ENCODE peak calls at places on chromosomes 3 and 15, in six cellular contexts. G is sigmoid colon, H is breast epithelium, F is small intestine, B is tibial nerve, W is fibroblast of lung. A is an unnamed sample.

GRCh38 chr3:4741404-4742307 is 237.6 kb upstream of the BHLHE40 start:
- DNase-seq in G (peak; percentile 83), H (peak; percentile 85), F (peak; percentile 83), B (peak; percentile 50), W (peak; percentile 99), A (no peak)

GRCh38 chr15:41603941-41604660 is 45.1 kb downstream of the TYRO3 start:
- DNase-seq in G (peak; percentile 81), H (peak; percentile 31), F (peak; percentile 54), B (peak; percentile 19), W (peak; percentile 91), A (peak; percentile 38)

GRCh38 chr15:41417812-41418211 is 917 bp downstream of the RTF1 start:
- DNase-seq in G (no peak), H (no peak), F (peak; percentile 16), B (no peak), W (no peak), A (no peak)

GRCh38 chr15:82108489-82109078 is 62.8 kb upstream of the MEX3B start:
- DNase-seq in G (peak; percentile 70), H (peak; percentile 40), F (peak; percentile 55), B (no peak), W (peak; percentile 38), A (peak; percentile 45)

GRCh38 chr3:42680806-42681205 is 4.5 kb upstream of the KLHL40 start:
- DNase-seq in G (peak; percentile 25), H (no peak), F (no peak), B (no peak), W (peak; percentile 46), A (no peak)

GRCh38 chr3:6416049-6416661 is 444.8 kb upstream of the GRM7 start:
- DNase-seq in G (no peak), H (no peak), F (no peak), B (no peak), W (no peak), A (no peak)

GRCh38 chr15:75861750-75862402 is 18.6 kb downstream of the UBE2Q2 start:
- DNase-seq in G (no peak), H (no peak), F (no peak), B (no peak), W (peak; percentile 54), A (no peak)

GRCh38 chr3:129917423-129918007 is 24.0 kb upstream of the TMCC1 start:
- DNase-seq in G (no peak), H (no peak), F (no peak), B (no peak), W (no peak), A (no peak)

GRCh38 chr3:51106242-51106876 is 278.7 kb upstream of the MANF start:
- DNase-seq in G (no peak), H (no peak), F (no peak), B (no peak), W (no peak), A (no peak)

GRCh38 chr3:127747751-127748521 is 74.4 kb downstream of the MGLL start:
- DNase-seq in G (peak; percentile 85), H (peak; percentile 52), F (peak; percentile 66), B (peak; percentile 71), W (peak; percentile 88), A (no peak)

GRCh38 chr15:39273805-39274411 is 307.0 kb upstream of the THBS1 start:
- DNase-seq in G (no peak), H (peak; percentile 46), F (peak; percentile 29), B (no peak), W (peak; percentile 64), A (no peak)

GRCh38 chr3:112671930-112672715 is 31.2 kb upstream of the CCDC80 start:
- DNase-seq in G (no peak), H (no peak), F (peak; percentile 42), B (no peak), W (peak; percentile 99), A (no peak)

GRCh38 chr15:70556376-70556775 is 207.0 kb downstream of the UACA start:
- DNase-seq in G (no peak), H (peak; percentile 6), F (no peak), B (no peak), W (no peak), A (no peak)

GRCh38 chr15:56040081-56041035 is 46.9 kb upstream of the NEDD4 start:
- DNase-seq in G (peak; percentile 87), H (peak; percentile 72), F (peak; percentile 87), B (peak; percentile 20), W (peak; percentile 94), A (no peak)

GRCh38 chr3:171556574-171557145 is 96.5 kb upstream of the TNIK start:
- DNase-seq in G (no peak), H (no peak), F (peak; percentile 13), B (no peak), W (peak; percentile 36), A (no peak)

GRCh38 chr3:106510206-106510605 is 641.4 kb upstream of the CBLB start:
- DNase-seq in G (peak; percentile 73), H (no peak), F (no peak), B (no peak), W (peak; percentile 5), A (no peak)

GRCh38 chr15:34514251-34514760 is 69.1 kb downstream of the GOLGA8B start:
- DNase-seq in G (peak; percentile 73), H (no peak), F (peak; percentile 4), B (no peak), W (peak; percentile 38), A (no peak)

GRCh38 chr15:90174140-90174891 is 26.8 kb upstream of the SEMA4B start:
- DNase-seq in G (peak; percentile 99), H (peak; percentile 91), F (no peak), B (peak; percentile 86), W (peak; percentile 10), A (no peak)

GRCh38 chr3:179074656-179075055 is 3.0 kb upstream of the ZMAT3 start:
- DNase-seq in G (no peak), H (no peak), F (no peak), B (no peak), W (no peak), A (no peak)

GRCh38 chr3:144821583-144821982 is 850.0 kb downstream of the DIPK2A start:
- DNase-seq in G (no peak), H (no peak), F (no peak), B (no peak), W (peak; percentile 53), A (no peak)

GRCh38 chr15:76974456-76975083 is 20.4 kb upstream of the PSTPIP1 start:
- DNase-seq in G (no peak), H (no peak), F (no peak), B (no peak), W (no peak), A (no peak)
- H3K9me3 ChIP-seq in G (no peaks in the 10 kb centered on the region), H (no peaks in the 10 kb centered on the region), F (no peaks in the 10 kb centered on the region), B (no peaks in the 10 kb centered on the region), W (no peaks in the 10 kb centered on the region), A (no peaks in the 10 kb centered on the region)

GRCh38 chr15:38154255-38154654 is 98.4 kb upstream of the SPRED1 start:
- DNase-seq in G (no peak), H (no peak), F (no peak), B (no peak), W (no peak), A (no peak)
- H3K9me3 ChIP-seq in G (peaks cover 9% of the 10 kb centered on the region), H (peaks cover 20% of the 10 kb centered on the region), F (no peaks in the 10 kb centered on the region), B (peaks cover 6% of the 10 kb centered on the region), W (no peaks in the 10 kb centered on the region), A (peaks cover 3% of the 10 kb centered on the region)

DNA sequence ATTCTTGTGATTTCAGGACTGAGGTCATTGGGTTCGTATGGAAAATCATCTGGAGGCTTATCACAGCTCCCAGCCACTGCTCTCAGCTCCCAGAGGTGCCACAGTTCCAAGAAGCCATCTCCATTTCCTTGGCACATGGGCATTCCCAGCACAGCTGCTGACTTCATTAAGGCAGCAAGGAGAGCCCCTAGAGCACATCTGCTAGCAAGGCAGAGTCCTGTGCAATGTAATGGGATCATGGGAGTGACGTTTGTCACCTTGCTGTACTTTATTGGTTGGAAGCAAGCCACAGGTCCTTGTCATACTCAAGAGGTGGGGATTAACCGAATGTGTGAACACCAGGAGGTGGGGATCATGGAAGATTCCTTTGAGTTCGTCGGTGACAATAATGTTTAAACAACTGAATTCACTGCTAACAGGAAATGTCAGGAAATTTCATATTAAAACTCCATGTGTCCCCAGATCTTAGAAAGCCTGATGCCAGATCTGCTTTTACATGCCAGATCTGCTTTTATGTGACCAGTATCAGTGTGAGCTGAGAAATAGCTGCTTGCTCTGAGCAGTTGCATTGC is 148.8 kb downstream of the GABRG3 start:
- DNase-seq in G (no peak), H (no peak), F (no peak), B (no peak), W (no peak), A (no peak)
- H3K9me3 ChIP-seq in G (no peaks in the 10 kb centered on the region), H (no peaks in the 10 kb centered on the region), F (no peaks in the 10 kb centered on the region), B (no peaks in the 10 kb centered on the region), W (no peaks in the 10 kb centered on the region), A (no peaks in the 10 kb centered on the region)

GRCh38 chr15:27483124-27483523 is 512.1 kb downstream of the GABRG3 start:
- DNase-seq in G (no peak), H (no peak), F (no peak), B (no peak), W (no peak), A (no peak)
- H3K9me3 ChIP-seq in G (no peaks in the 10 kb centered on the region), H (no peaks in the 10 kb centered on the region), F (no peaks in the 10 kb centered on the region), B (no peaks in the 10 kb centered on the region), W (no peaks in the 10 kb centered on the region), A (peaks cover 3% of the 10 kb centered on the region)

GRCh38 chr3:55486857-55487375 is at the start of gene WNT5A:
- DNase-seq in G (peak; percentile 67), H (no peak), F (no peak), B (no peak), W (peak; percentile 64), A (no peak)

GRCh38 chr3:55489804-55490132 is 2.7 kb upstream of the WNT5A start:
- DNase-seq in G (no peak), H (no peak), F (no peak), B (no peak), W (peak; percentile 49), A (no peak)

GRCh38 chr3:55487376-55488241 is 503 bp upstream of the WNT5A start:
- DNase-seq in G (peak; percentile 73), H (peak; percentile 49), F (peak; percentile 12), B (no peak), W (peak; percentile 83), A (no peak)

GRCh38 chr3:55490194-55490913 is 3.2 kb upstream of the WNT5A start:
- DNase-seq in G (no peak), H (no peak), F (no peak), B (no peak), W (no peak), A (no peak)

GRCh38 chr3:55488398-55489055 is 1.4 kb upstream of the WNT5A start:
- DNase-seq in G (peak; percentile 89), H (peak; percentile 59), F (peak; percentile 22), B (no peak), W (peak; percentile 86), A (no peak)
- H3K9me3 ChIP-seq in G (no peaks in the 10 kb centered on the region), H (no peaks in the 10 kb centered on the region), F (no peaks in the 10 kb centered on the region), B (no peaks in the 10 kb centered on the region), W (no peaks in the 10 kb centered on the region), A (no peaks in the 10 kb centered on the region)

GRCh38 chr3:195550723-195551122 is 7.6 kb upstream of the PPP1R2 start:
- DNase-seq in G (no peak), H (no peak), F (peak; percentile 38), B (no peak), W (peak; percentile 65), A (no peak)
- H3K9me3 ChIP-seq in G (no peaks in the 10 kb centered on the region), H (no peaks in the 10 kb centered on the region), F (no peaks in the 10 kb centered on the region), B (no peaks in the 10 kb centered on the region), W (no peaks in the 10 kb centered on the region), A (no peaks in the 10 kb centered on the region)

GRCh38 chr3:138547342-138547975 is 46.6 kb downstream of the CEP70 start:
- DNase-seq in G (no peak), H (no peak), F (no peak), B (no peak), W (no peak), A (no peak)
- H3K9me3 ChIP-seq in G (peaks cover 10% of the 10 kb centered on the region), H (peaks cover 59% of the 10 kb centered on the region), F (peaks cover 2% of the 10 kb centered on the region), B (peaks cover 5% of the 10 kb centered on the region), W (no peaks in the 10 kb centered on the region), A (peaks cover 5% of the 10 kb centered on the region)